ENCODE peak calls at places on chromosome 9, in five cellular contexts. One of them, this sample, is unnamed. For H3K4me1, the result is how much of the 10 kb centered on the place peaks cover.

GRCh38 chr9:21576331-21577189 is 94.4 kb upstream of the IFNE start:
- DNase-seq in A673: peak
- DNase-seq in right atrium auricular region: no peak
- DNase-seq in aorta: peak
- DNase-seq in GM23338: no peak
- DNase-seq in this sample: peak

GRCh38 chr9:105280730-105281129 is 36.3 kb downstream of the SLC44A1 start:
- DNase-seq in GM23338: no peak
- DNase-seq in right atrium auricular region: no peak
- DNase-seq in A673: no peak
- DNase-seq in aorta: no peak
- DNase-seq in this sample: no peak

GRCh38 chr9:84393266-84393905 is 52.8 kb upstream of the SLC28A3 start:
- DNase-seq in GM23338: peak
- DNase-seq in right atrium auricular region: no peak
- DNase-seq in aorta: no peak
- DNase-seq in A673: no peak
- DNase-seq in this sample: no peak

GRCh38 chr9:114861922-114862605 is 56.2 kb upstream of the TNFSF15 start:
- DNase-seq in A673: no peak
- DNase-seq in GM23338: no peak
- DNase-seq in aorta: no peak
- DNase-seq in right atrium auricular region: no peak
- DNase-seq in this sample: peak

GRCh38 chr9:20593551-20593950 is 28.7 kb downstream of the MLLT3 start:
- DNase-seq in A673: peak
- DNase-seq in aorta: no peak
- DNase-seq in GM23338: no peak
- DNase-seq in right atrium auricular region: no peak
- DNase-seq in this sample: peak

GRCh38 chr9:138103824-138104206 is 226.2 kb downstream of the CACNA1B start:
- DNase-seq in GM23338: no peak
- DNase-seq in aorta: peak
- DNase-seq in A673: no peak
- DNase-seq in right atrium auricular region: peak
- DNase-seq in this sample: no peak

GRCh38 chr9:38394419-38394818 is 1.9 kb downstream of the ALDH1B1 start:
- DNase-seq in GM23338: no peak
- DNase-seq in A673: no peak
- DNase-seq in right atrium auricular region: no peak
- DNase-seq in aorta: peak
- DNase-seq in this sample: no peak

GRCh38 chr9:32698706-32699277 is 63.3 kb upstream of the TAF1L start:
- DNase-seq in right atrium auricular region: no peak
- DNase-seq in GM23338: no peak
- DNase-seq in A673: no peak
- DNase-seq in aorta: no peak
- DNase-seq in this sample: no peak

GRCh38 chr9:120337131-120337530 is 242.8 kb downstream of the CDK5RAP2 start:
- DNase-seq in A673: no peak
- DNase-seq in aorta: no peak
- DNase-seq in GM23338: no peak
- DNase-seq in right atrium auricular region: peak
- DNase-seq in this sample: no peak

GRCh38 chr9:121321039-121321503 is 49.0 kb downstream of the STOM start:
- DNase-seq in GM23338: no peak
- DNase-seq in aorta: no peak
- DNase-seq in right atrium auricular region: no peak
- DNase-seq in A673: no peak
- DNase-seq in this sample: no peak

GRCh38 chr9:21761309-21761901 is 41.0 kb upstream of the MTAP start:
- DNase-seq in A673: no peak
- DNase-seq in right atrium auricular region: no peak
- DNase-seq in aorta: no peak
- DNase-seq in GM23338: no peak
- DNase-seq in this sample: no peak

GRCh38 chr9:15606667-15607472 is 54.0 kb downstream of the CCDC171 start:
- DNase-seq in aorta: no peak
- DNase-seq in right atrium auricular region: no peak
- DNase-seq in A673: peak
- DNase-seq in GM23338: peak
- DNase-seq in this sample: peak

GRCh38 chr9:73151653-73152382 is at the start of gene ANXA1:
- DNase-seq in aorta: no peak
- DNase-seq in right atrium auricular region: no peak
- DNase-seq in GM23338: peak
- DNase-seq in A673: peak
- DNase-seq in this sample: peak

GRCh38 chr9:106945727-106946690 is 83.0 kb downstream of the ZNF462 start:
- DNase-seq in aorta: no peak
- DNase-seq in A673: no peak
- DNase-seq in GM23338: no peak
- DNase-seq in right atrium auricular region: no peak
- DNase-seq in this sample: peak

GRCh38 chr9:129809346-129809745 is 6.4 kb downstream of the TOR1B start:
- DNase-seq in A673: peak
- DNase-seq in aorta: no peak
- DNase-seq in GM23338: no peak
- DNase-seq in right atrium auricular region: no peak
- DNase-seq in this sample: no peak

GRCh38 chr9:137825324-137825991 is 52.1 kb upstream of the CACNA1B start:
- DNase-seq in aorta: no peak
- DNase-seq in A673: no peak
- DNase-seq in right atrium auricular region: no peak
- DNase-seq in GM23338: no peak
- DNase-seq in this sample: no peak

GRCh38 chr9:119283118-119283794 is 86.0 kb downstream of the BRINP1 start:
- DNase-seq in right atrium auricular region: peak
- DNase-seq in aorta: no peak
- DNase-seq in GM23338: peak
- DNase-seq in A673: no peak
- DNase-seq in this sample: no peak

GRCh38 chr9:32581512-32582143 is 8.7 kb upstream of the NDUFB6 start:
- DNase-seq in GM23338: peak
- DNase-seq in right atrium auricular region: no peak
- DNase-seq in aorta: no peak
- DNase-seq in A673: peak
- DNase-seq in this sample: peak

GRCh38 chr9:111851536-111851935 is 45.1 kb upstream of the UGCG start:
- DNase-seq in aorta: no peak
- DNase-seq in GM23338: peak
- DNase-seq in A673: peak
- DNase-seq in right atrium auricular region: no peak
- DNase-seq in this sample: no peak

GRCh38 chr9:120394058-120394669 is 185.8 kb downstream of the CDK5RAP2 start:
- DNase-seq in aorta: no peak
- DNase-seq in right atrium auricular region: no peak
- DNase-seq in GM23338: no peak
- DNase-seq in A673: no peak
- DNase-seq in this sample: no peak

GRCh38 chr9:109968702-109969450 is 188.9 kb downstream of the PALM2AKAP2 start:
- DNase-seq in right atrium auricular region: no peak
- DNase-seq in A673: no peak
- DNase-seq in aorta: no peak
- DNase-seq in GM23338: peak
- DNase-seq in this sample: peak

GRCh38 chr9:23683021-23683431 is 143.0 kb downstream of the ELAVL2 start:
- DNase-seq in A673: no peak
- DNase-seq in right atrium auricular region: no peak
- DNase-seq in aorta: no peak
- DNase-seq in GM23338: peak
- DNase-seq in this sample: peak

GRCh38 chr9:13898957-13899356 is 415.0 kb downstream of the NFIB start:
- DNase-seq in GM23338: no peak
- DNase-seq in right atrium auricular region: no peak
- DNase-seq in aorta: no peak
- DNase-seq in A673: peak
- DNase-seq in this sample: peak

GRCh38 chr9:129166962-129167557 is 11.0 kb downstream of the IER5L start:
- DNase-seq in aorta: peak
- DNase-seq in A673: peak
- DNase-seq in right atrium auricular region: peak
- DNase-seq in GM23338: peak
- DNase-seq in this sample: peak

DNA sequence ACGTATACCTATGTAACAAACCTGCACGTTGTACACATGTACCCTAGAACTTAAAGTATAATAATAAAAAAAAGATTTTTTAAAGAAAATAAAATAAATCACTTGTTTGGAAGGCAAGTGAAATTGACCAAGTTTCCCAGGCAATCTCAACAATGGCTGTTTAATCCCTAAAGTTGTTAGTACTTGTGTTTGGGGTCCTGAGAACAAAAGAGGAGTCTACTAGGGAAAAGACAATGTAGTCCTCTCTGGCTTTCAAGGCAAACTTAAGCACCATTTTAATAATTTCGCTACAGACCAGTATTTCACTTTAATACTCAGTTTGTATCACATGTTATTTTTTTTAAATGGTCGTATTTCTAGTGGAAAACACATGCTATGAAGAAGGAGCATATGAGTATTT is 14.2 kb downstream of the CEMIP2 start:
- DNase-seq in GM23338: peak
- DNase-seq in A673: no peak
- DNase-seq in right atrium auricular region: no peak
- DNase-seq in aorta: no peak
- DNase-seq in this sample: no peak
- H3K27ac ChIP-seq in GM23338: no peak
- H3K27ac ChIP-seq in A673: peak
- H3K27ac ChIP-seq in right atrium auricular region: no peak
- H3K27ac ChIP-seq in aorta: no peak
- H3K27ac ChIP-seq in this sample: no peak

GRCh38 chr9:134063088-134063875 is 4.5 kb downstream of the BRD3 start:
- DNase-seq in right atrium auricular region: no peak
- DNase-seq in GM23338: no peak
- DNase-seq in A673: no peak
- DNase-seq in aorta: peak
- DNase-seq in this sample: no peak
- H3K4me1 ChIP-seq in right atrium auricular region: under half
- H3K4me1 ChIP-seq in GM23338: under half
- H3K4me1 ChIP-seq in A673: under half
- H3K4me1 ChIP-seq in aorta: under half
- H3K4me1 ChIP-seq in this sample: under half

DNA sequence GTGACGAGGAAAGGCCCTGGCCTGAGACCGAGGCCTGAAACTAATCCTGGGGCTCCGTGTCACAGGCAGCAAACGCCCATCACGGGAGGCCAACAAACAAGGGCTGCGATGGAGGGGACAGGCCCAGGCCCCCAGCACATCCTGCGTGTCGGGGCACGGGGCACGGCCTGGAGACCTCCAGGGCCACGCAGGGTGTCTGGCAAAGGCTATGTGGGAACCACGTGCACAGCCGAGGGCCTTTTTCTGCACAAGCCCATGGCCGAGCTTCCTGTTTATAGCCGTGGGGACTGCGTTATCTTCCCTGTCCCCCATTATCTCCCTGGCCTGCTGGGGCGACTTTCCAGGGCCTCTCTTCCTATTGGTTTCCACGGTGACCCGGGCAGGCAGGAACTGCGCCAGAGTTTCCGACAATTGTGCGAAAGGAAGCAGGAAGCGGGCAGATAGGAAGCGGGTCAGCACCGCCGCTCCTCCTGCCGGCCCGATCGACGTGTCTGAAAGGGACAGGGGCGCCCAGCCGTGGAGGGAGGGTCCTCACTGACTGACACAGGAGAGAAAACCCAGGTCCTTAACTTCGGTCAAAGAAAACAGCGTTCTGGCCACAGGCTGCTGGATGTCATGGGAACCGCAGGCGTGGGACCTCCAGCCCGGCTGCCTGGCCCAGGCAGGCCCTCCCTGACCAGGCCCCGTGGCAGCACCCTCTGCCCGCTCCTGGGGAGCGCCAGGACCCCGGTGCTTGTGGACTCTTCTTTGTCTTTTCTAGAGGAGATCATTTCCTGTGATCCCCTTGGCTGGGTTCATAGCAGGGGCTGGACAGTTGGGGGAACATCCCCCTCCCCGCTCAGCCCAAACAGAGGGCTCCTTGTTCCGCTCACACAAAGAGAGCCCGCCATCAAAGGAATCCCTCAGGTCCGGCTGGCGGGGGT is 29.1 kb upstream of the SEC16A start:
- DNase-seq in GM23338: no peak
- DNase-seq in aorta: no peak
- DNase-seq in A673: no peak
- DNase-seq in right atrium auricular region: peak
- DNase-seq in this sample: peak
- H3K27ac ChIP-seq in GM23338: no peak
- H3K27ac ChIP-seq in aorta: no peak
- H3K27ac ChIP-seq in A673: no peak
- H3K27ac ChIP-seq in right atrium auricular region: peak
- H3K27ac ChIP-seq in this sample: peak

GRCh38 chr9:95012035-95012708 is 285.7 kb downstream of the AOPEP start:
- DNase-seq in A673: no peak
- DNase-seq in GM23338: no peak
- DNase-seq in aorta: no peak
- DNase-seq in right atrium auricular region: no peak
- DNase-seq in this sample: no peak

GRCh38 chr9:95015569-95015968 is 289.1 kb downstream of the AOPEP start:
- DNase-seq in A673: no peak
- DNase-seq in right atrium auricular region: no peak
- DNase-seq in aorta: no peak
- DNase-seq in GM23338: no peak
- DNase-seq in this sample: no peak

GRCh38 chr9:95014917-95015316 is 288.4 kb downstream of the AOPEP start:
- DNase-seq in GM23338: no peak
- DNase-seq in aorta: no peak
- DNase-seq in A673: no peak
- DNase-seq in right atrium auricular region: no peak
- DNase-seq in this sample: no peak

GRCh38 chr9:95010431-95010838 is 283.9 kb downstream of the AOPEP start:
- DNase-seq in aorta: no peak
- DNase-seq in A673: no peak
- DNase-seq in GM23338: no peak
- DNase-seq in right atrium auricular region: no peak
- DNase-seq in this sample: no peak

GRCh38 chr9:95012902-95013301 is 286.4 kb downstream of the AOPEP start:
- DNase-seq in aorta: no peak
- DNase-seq in right atrium auricular region: no peak
- DNase-seq in A673: no peak
- DNase-seq in GM23338: no peak
- DNase-seq in this sample: no peak
- H3K4me1 ChIP-seq in aorta: under half
- H3K4me1 ChIP-seq in right atrium auricular region: under half
- H3K4me1 ChIP-seq in A673: under half
- H3K4me1 ChIP-seq in GM23338: under half
- H3K4me1 ChIP-seq in this sample: under half

GRCh38 chr9:127360829-127361228 is 36.1 kb upstream of the SLC2A8 start:
- DNase-seq in GM23338: peak
- DNase-seq in right atrium auricular region: no peak
- DNase-seq in A673: peak
- DNase-seq in aorta: no peak
- DNase-seq in this sample: no peak
- H3K27ac ChIP-seq in GM23338: no peak
- H3K27ac ChIP-seq in right atrium auricular region: no peak
- H3K27ac ChIP-seq in A673: no peak
- H3K27ac ChIP-seq in aorta: no peak
- H3K27ac ChIP-seq in this sample: no peak

This sample was measured in endothelial cell of umbilical vein.